ENCODE peak calls at places on chromosomes 2 and 18, in six cellular contexts. One of them, this sample, is unnamed.

GRCh38 chr2:200324362-200324761 is 17.9 kb downstream of the SPATS2L start:
- DNase-seq in SJSA1: no peak
- DNase-seq in A172: no peak
- DNase-seq in activated T-helper 2 cell treated with anti-CD3 and anti-CD28 coated beads, Interferon-gamma antibody, Interleukin-2, Interleukin-4, amounts not matched to agents 10 μg/mL and 5 μg/mL and 100 μg/mL, durations not matched to agents 14 hours and 24 hours and 36 hours: no peak
- DNase-seq in posterior cingulate gyrus: no peak
- DNase-seq in tibial artery: no peak
- DNase-seq in this sample: no peak

GRCh38 chr2:235917506-235917905 is 250.7 kb downstream of the GBX2 start:
- DNase-seq in SJSA1: no peak
- DNase-seq in A172: no peak
- DNase-seq in posterior cingulate gyrus: no peak
- DNase-seq in tibial artery: no peak
- DNase-seq in activated T-helper 2 cell treated with anti-CD3 and anti-CD28 coated beads, Interferon-gamma antibody, Interleukin-2, Interleukin-4, amounts not matched to agents 10 μg/mL and 5 μg/mL and 100 μg/mL, durations not matched to agents 14 hours and 24 hours and 36 hours: no peak
- DNase-seq in this sample: no peak

GRCh38 chr2:107108556-107108955 is 222.6 kb upstream of the ST6GAL2 start:
- DNase-seq in tibial artery: no peak
- DNase-seq in posterior cingulate gyrus: no peak
- DNase-seq in activated T-helper 2 cell treated with anti-CD3 and anti-CD28 coated beads, Interferon-gamma antibody, Interleukin-2, Interleukin-4, amounts not matched to agents 10 μg/mL and 5 μg/mL and 100 μg/mL, durations not matched to agents 14 hours and 24 hours and 36 hours: no peak
- DNase-seq in A172: no peak
- DNase-seq in SJSA1: no peak
- DNase-seq in this sample: no peak

GRCh38 chr2:53559302-53559967 is 208.2 kb upstream of the CHAC2 start:
- DNase-seq in activated T-helper 2 cell treated with anti-CD3 and anti-CD28 coated beads, Interferon-gamma antibody, Interleukin-2, Interleukin-4, amounts not matched to agents 10 μg/mL and 5 μg/mL and 100 μg/mL, durations not matched to agents 14 hours and 24 hours and 36 hours: no peak
- DNase-seq in A172: peak; percentile 65
- DNase-seq in tibial artery: no peak
- DNase-seq in SJSA1: no peak
- DNase-seq in posterior cingulate gyrus: no peak
- DNase-seq in this sample: peak; percentile 10

GRCh38 chr18:59938686-59939085 is 38.9 kb downstream of the PMAIP1 start:
- DNase-seq in SJSA1: no peak
- DNase-seq in posterior cingulate gyrus: no peak
- DNase-seq in activated T-helper 2 cell treated with anti-CD3 and anti-CD28 coated beads, Interferon-gamma antibody, Interleukin-2, Interleukin-4, amounts not matched to agents 10 μg/mL and 5 μg/mL and 100 μg/mL, durations not matched to agents 14 hours and 24 hours and 36 hours: no peak
- DNase-seq in A172: no peak
- DNase-seq in tibial artery: no peak
- DNase-seq in this sample: no peak

GRCh38 chr2:195388024-195388423 is 269.0 kb upstream of the SLC39A10 start:
- DNase-seq in A172: no peak
- DNase-seq in tibial artery: no peak
- DNase-seq in posterior cingulate gyrus: no peak
- DNase-seq in SJSA1: no peak
- DNase-seq in activated T-helper 2 cell treated with anti-CD3 and anti-CD28 coated beads, Interferon-gamma antibody, Interleukin-2, Interleukin-4, amounts not matched to agents 10 μg/mL and 5 μg/mL and 100 μg/mL, durations not matched to agents 14 hours and 24 hours and 36 hours: no peak
- DNase-seq in this sample: no peak

GRCh38 chr18:42813570-42813969 is 301.9 kb downstream of the RIT2 start:
- DNase-seq in SJSA1: no peak
- DNase-seq in tibial artery: no peak
- DNase-seq in posterior cingulate gyrus: peak; percentile 69
- DNase-seq in A172: no peak
- DNase-seq in activated T-helper 2 cell treated with anti-CD3 and anti-CD28 coated beads, Interferon-gamma antibody, Interleukin-2, Interleukin-4, amounts not matched to agents 10 μg/mL and 5 μg/mL and 100 μg/mL, durations not matched to agents 14 hours and 24 hours and 36 hours: no peak
- DNase-seq in this sample: no peak

GRCh38 chr2:234074751-234075520 is 24.4 kb downstream of the SPP2 start:
- DNase-seq in A172: no peak
- DNase-seq in tibial artery: no peak
- DNase-seq in posterior cingulate gyrus: no peak
- DNase-seq in activated T-helper 2 cell treated with anti-CD3 and anti-CD28 coated beads, Interferon-gamma antibody, Interleukin-2, Interleukin-4, amounts not matched to agents 10 μg/mL and 5 μg/mL and 100 μg/mL, durations not matched to agents 14 hours and 24 hours and 36 hours: no peak
- DNase-seq in SJSA1: no peak
- DNase-seq in this sample: no peak

GRCh38 chr2:67446504-67446911 is 49.4 kb downstream of the ETAA1 start:
- DNase-seq in A172: peak; percentile 31
- DNase-seq in activated T-helper 2 cell treated with anti-CD3 and anti-CD28 coated beads, Interferon-gamma antibody, Interleukin-2, Interleukin-4, amounts not matched to agents 10 μg/mL and 5 μg/mL and 100 μg/mL, durations not matched to agents 14 hours and 24 hours and 36 hours: no peak
- DNase-seq in SJSA1: peak; percentile 72
- DNase-seq in posterior cingulate gyrus: no peak
- DNase-seq in tibial artery: no peak
- DNase-seq in this sample: no peak

GRCh38 chr18:44321868-44322590 is 358.7 kb upstream of the SETBP1 start:
- DNase-seq in tibial artery: no peak
- DNase-seq in posterior cingulate gyrus: peak; percentile 49
- DNase-seq in A172: no peak
- DNase-seq in SJSA1: no peak
- DNase-seq in activated T-helper 2 cell treated with anti-CD3 and anti-CD28 coated beads, Interferon-gamma antibody, Interleukin-2, Interleukin-4, amounts not matched to agents 10 μg/mL and 5 μg/mL and 100 μg/mL, durations not matched to agents 14 hours and 24 hours and 36 hours: no peak
- DNase-seq in this sample: no peak

GRCh38 chr2:80238692-80239469 is 65.7 kb downstream of the LRRTM1 start:
- DNase-seq in posterior cingulate gyrus: no peak
- DNase-seq in tibial artery: no peak
- DNase-seq in A172: peak; percentile 44
- DNase-seq in SJSA1: peak; percentile 36
- DNase-seq in activated T-helper 2 cell treated with anti-CD3 and anti-CD28 coated beads, Interferon-gamma antibody, Interleukin-2, Interleukin-4, amounts not matched to agents 10 μg/mL and 5 μg/mL and 100 μg/mL, durations not matched to agents 14 hours and 24 hours and 36 hours: no peak
- DNase-seq in this sample: peak; percentile 13

GRCh38 chr2:62423235-62423634 is 82.8 kb downstream of the TMEM17 start:
- DNase-seq in SJSA1: no peak
- DNase-seq in activated T-helper 2 cell treated with anti-CD3 and anti-CD28 coated beads, Interferon-gamma antibody, Interleukin-2, Interleukin-4, amounts not matched to agents 10 μg/mL and 5 μg/mL and 100 μg/mL, durations not matched to agents 14 hours and 24 hours and 36 hours: no peak
- DNase-seq in posterior cingulate gyrus: no peak
- DNase-seq in tibial artery: no peak
- DNase-seq in A172: no peak
- DNase-seq in this sample: no peak

This sample was measured in MG63.